ENCODE peak calls at places on chromosomes 11 and 22, in eight cellular contexts. B is activated naive CD4-positive, alpha-beta T cell; W is sciatic nerve; Y is EL; T is fibroblast of pulmonary artery; J is nephron progenitor cell; X is renal cortical epithelial cell; Z is CD8-positive, alpha-beta memory T cell. A is an unnamed sample.

GRCh38 chr11:69700278-69701140 is 3.3 kb downstream of the FGF19 start:
- DNase-seq in B (no peak), W (no peak), Y (peak), T (peak), J (peak), X (peak), Z (no peak), A (no peak)

GRCh38 chr11:119918356-119918755 is 189.4 kb upstream of the NECTIN1 start:
- DNase-seq in B (no peak), W (no peak), Y (no peak), T (no peak), J (no peak), X (no peak), Z (no peak), A (no peak)

GRCh38 chr22:26542831-26543230 is 30.6 kb upstream of the TFIP11 start:
- DNase-seq in B (no peak), W (no peak), Y (no peak), T (no peak), J (no peak), X (no peak), Z (no peak), A (no peak)

GRCh38 chr22:43186272-43187170 is at the start of gene TTLL12:
- DNase-seq in B (peak), W (peak), Y (peak), T (peak), J (peak), X (no peak), Z (peak), A (no peak)

GRCh38 chr22:24146791-24147353 is 34.4 kb upstream of the SUSD2 start:
- DNase-seq in B (no peak), W (peak), Y (peak), T (peak), J (no peak), X (peak), Z (no peak), A (no peak)

GRCh38 chr22:48868554-48868953 is 959.1 kb downstream of the BRD1 start:
- DNase-seq in B (no peak), W (no peak), Y (no peak), T (no peak), J (no peak), X (no peak), Z (no peak), A (no peak)

GRCh38 chr11:8707541-8708270 is 25.1 kb downstream of the RPL27A start:
- DNase-seq in B (no peak), W (peak), Y (no peak), T (no peak), J (no peak), X (no peak), Z (no peak), A (no peak)

GRCh38 chr11:26649884-26650283 is 72.0 kb downstream of the SLC5A12 start:
- DNase-seq in B (no peak), W (peak), Y (peak), T (peak), J (peak), X (peak), Z (no peak), A (peak)

GRCh38 chr22:35752833-35753189 is 35.1 kb downstream of the APOL5 start:
- DNase-seq in B (no peak), W (no peak), Y (no peak), T (no peak), J (no peak), X (no peak), Z (no peak), A (no peak)

A was measured in bronchial epithelial cell.